ENCODE peak calls at places on chromosomes 1 and 21, in six cellular contexts. One of them, this sample, is unnamed.

GRCh38 chr21:35932232-35932911 is 128.0 kb downstream of the SETD4 start:
- DNase-seq in GM23248: peak; percentile 91
- DNase-seq in PC-3: peak; percentile 90
- DNase-seq in hepatocyte: peak; percentile 79
- DNase-seq in SK-N-SH: no peak
- DNase-seq in HCT116: peak; percentile 91
- DNase-seq in this sample: peak; percentile 87

GRCh38 chr21:36723371-36723881 is 24.5 kb downstream of the SIM2 start:
- DNase-seq in GM23248: no peak
- DNase-seq in PC-3: no peak
- DNase-seq in hepatocyte: no peak
- DNase-seq in SK-N-SH: no peak
- DNase-seq in HCT116: no peak
- DNase-seq in this sample: no peak

GRCh38 chr21:46286668-46286982 is 483 bp downstream of the YBEY start:
- DNase-seq in GM23248: no peak
- DNase-seq in PC-3: no peak
- DNase-seq in hepatocyte: no peak
- DNase-seq in SK-N-SH: no peak
- DNase-seq in HCT116: no peak
- DNase-seq in this sample: no peak

GRCh38 chr1:32333251-32333963 is 2.6 kb downstream of the MARCKSL1 start:
- DNase-seq in GM23248: no peak
- DNase-seq in PC-3: no peak
- DNase-seq in hepatocyte: no peak
- DNase-seq in SK-N-SH: no peak
- DNase-seq in HCT116: no peak
- DNase-seq in this sample: peak; percentile 45

GRCh38 chr1:7334475-7335035 is 436.5 kb upstream of the VAMP3 start:
- DNase-seq in GM23248: peak; percentile 62
- DNase-seq in PC-3: no peak
- DNase-seq in hepatocyte: peak; percentile 22
- DNase-seq in SK-N-SH: peak; percentile 80
- DNase-seq in HCT116: no peak
- DNase-seq in this sample: no peak

GRCh38 chr1:58156124-58156468 is 390.4 kb downstream of the OMA1 start:
- DNase-seq in GM23248: no peak
- DNase-seq in PC-3: no peak
- DNase-seq in hepatocyte: no peak
- DNase-seq in SK-N-SH: no peak
- DNase-seq in HCT116: no peak
- DNase-seq in this sample: no peak

GRCh38 chr1:118360817-118361216 is 175.8 kb upstream of the SPAG17 start:
- DNase-seq in GM23248: peak; percentile 70
- DNase-seq in PC-3: peak; percentile 85
- DNase-seq in hepatocyte: no peak
- DNase-seq in SK-N-SH: no peak
- DNase-seq in HCT116: no peak
- DNase-seq in this sample: no peak

GRCh38 chr1:239805888-239806772 is 285.6 kb upstream of the FMN2 start:
- DNase-seq in GM23248: no peak
- DNase-seq in PC-3: no peak
- DNase-seq in hepatocyte: no peak
- DNase-seq in SK-N-SH: peak; percentile 57
- DNase-seq in HCT116: no peak
- DNase-seq in this sample: no peak

GRCh38 chr1:190497561-190497960 is 19.9 kb upstream of the BRINP3 start:
- DNase-seq in GM23248: no peak
- DNase-seq in PC-3: no peak
- DNase-seq in hepatocyte: no peak
- DNase-seq in SK-N-SH: no peak
- DNase-seq in HCT116: no peak
- DNase-seq in this sample: no peak

GRCh38 chr1:44681905-44682900 is 7.7 kb downstream of the ARMH1 start:
- DNase-seq in GM23248: no peak
- DNase-seq in PC-3: no peak
- DNase-seq in hepatocyte: no peak
- DNase-seq in SK-N-SH: no peak
- DNase-seq in HCT116: no peak
- DNase-seq in this sample: no peak

GRCh38 chr1:109805486-109806180 is 41.9 kb upstream of the EPS8L3 start:
- DNase-seq in GM23248: no peak
- DNase-seq in PC-3: no peak
- DNase-seq in hepatocyte: no peak
- DNase-seq in SK-N-SH: no peak
- DNase-seq in HCT116: no peak
- DNase-seq in this sample: no peak

GRCh38 chr1:241532173-241532553 is at the start of gene KMO:
- DNase-seq in GM23248: peak; percentile 54
- DNase-seq in PC-3: peak; percentile 57
- DNase-seq in hepatocyte: peak; percentile 23
- DNase-seq in SK-N-SH: no peak
- DNase-seq in HCT116: no peak
- DNase-seq in this sample: no peak

GRCh38 chr1:246785536-246786111 is 61.4 kb downstream of the SCCPDH start:
- DNase-seq in GM23248: no peak
- DNase-seq in PC-3: no peak
- DNase-seq in hepatocyte: no peak
- DNase-seq in SK-N-SH: no peak
- DNase-seq in HCT116: no peak
- DNase-seq in this sample: no peak

GRCh38 chr1:29785554-29785953 is 549.2 kb downstream of the PTPRU start:
- DNase-seq in GM23248: no peak
- DNase-seq in PC-3: no peak
- DNase-seq in hepatocyte: no peak
- DNase-seq in SK-N-SH: peak; percentile 4
- DNase-seq in HCT116: no peak
- DNase-seq in this sample: no peak

GRCh38 chr1:203274603-203275381 is 30.5 kb upstream of the BTG2 start:
- DNase-seq in GM23248: peak; percentile 65
- DNase-seq in PC-3: no peak
- DNase-seq in hepatocyte: peak; percentile 30
- DNase-seq in SK-N-SH: no peak
- DNase-seq in HCT116: no peak
- DNase-seq in this sample: no peak

GRCh38 chr1:3222042-3222692 is 153.2 kb downstream of the PRDM16 start:
- DNase-seq in GM23248: no peak
- DNase-seq in PC-3: no peak
- DNase-seq in hepatocyte: peak; percentile 90
- DNase-seq in SK-N-SH: no peak
- DNase-seq in HCT116: no peak
- DNase-seq in this sample: no peak

GRCh38 chr1:171188388-171189266 is 3.5 kb downstream of the FMO2 start:
- DNase-seq in GM23248: peak; percentile 74
- DNase-seq in PC-3: peak; percentile 85
- DNase-seq in hepatocyte: peak; percentile 73
- DNase-seq in SK-N-SH: peak; percentile 47
- DNase-seq in HCT116: peak; percentile 24
- DNase-seq in this sample: peak; percentile 73

GRCh38 chr1:202234331-202235002 is 40.9 kb downstream of the LGR6 start:
- DNase-seq in GM23248: peak; percentile 31
- DNase-seq in PC-3: no peak
- DNase-seq in hepatocyte: no peak
- DNase-seq in SK-N-SH: no peak
- DNase-seq in HCT116: no peak
- DNase-seq in this sample: no peak

GRCh38 chr1:56171670-56172069 is 407.7 kb downstream of the PLPP3 start:
- DNase-seq in GM23248: no peak
- DNase-seq in PC-3: no peak
- DNase-seq in hepatocyte: no peak
- DNase-seq in SK-N-SH: no peak
- DNase-seq in HCT116: no peak
- DNase-seq in this sample: no peak

GRCh38 chr1:5753431-5754078 is 238.7 kb downstream of the NPHP4 start:
- DNase-seq in GM23248: no peak
- DNase-seq in PC-3: no peak
- DNase-seq in hepatocyte: no peak
- DNase-seq in SK-N-SH: no peak
- DNase-seq in HCT116: no peak
- DNase-seq in this sample: no peak

GRCh38 chr1:246037832-246038231 is 469.2 kb downstream of the SMYD3 start:
- DNase-seq in GM23248: no peak
- DNase-seq in PC-3: no peak
- DNase-seq in hepatocyte: no peak
- DNase-seq in SK-N-SH: no peak
- DNase-seq in HCT116: no peak
- DNase-seq in this sample: no peak

GRCh38 chr1:56125316-56125715 is 454.0 kb downstream of the PLPP3 start:
- DNase-seq in GM23248: no peak
- DNase-seq in PC-3: peak; percentile 66
- DNase-seq in hepatocyte: no peak
- DNase-seq in SK-N-SH: no peak
- DNase-seq in HCT116: no peak
- DNase-seq in this sample: no peak

DNA sequence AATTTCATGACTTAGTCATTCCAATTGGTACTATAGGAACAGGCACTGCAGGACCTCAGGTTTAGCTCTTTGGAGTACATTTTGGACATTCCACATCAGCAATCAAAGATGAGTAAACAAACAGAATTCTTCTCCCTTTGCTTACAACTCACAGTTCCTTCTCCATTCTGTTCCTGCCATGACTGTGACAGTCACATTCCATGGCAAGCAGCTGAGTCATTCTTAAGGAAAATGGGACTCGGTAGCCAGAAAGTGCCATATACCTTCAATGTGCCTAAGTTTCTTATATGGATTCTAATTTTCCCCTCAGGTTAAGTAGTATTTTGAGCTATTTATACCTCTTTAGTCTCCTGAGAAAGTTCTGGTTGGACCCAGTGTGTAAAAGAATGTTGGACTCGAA is 25.6 kb downstream of the CRCT1 start:
- DNase-seq in GM23248: no peak
- DNase-seq in PC-3: no peak
- DNase-seq in hepatocyte: no peak
- DNase-seq in SK-N-SH: no peak
- DNase-seq in HCT116: no peak
- DNase-seq in this sample: no peak
- H3K9me2 ChIP-seq in GM23248: no peaks in the 10 kb centered on the region
- H3K9me2 ChIP-seq in PC-3: no peaks in the 10 kb centered on the region
- H3K9me2 ChIP-seq in hepatocyte: no peaks in the 10 kb centered on the region
- H3K9me2 ChIP-seq in SK-N-SH: no peaks in the 10 kb centered on the region
- H3K9me2 ChIP-seq in HCT116: no peaks in the 10 kb centered on the region
- H3K9me2 ChIP-seq in this sample: no peaks in the 10 kb centered on the region

DNA sequence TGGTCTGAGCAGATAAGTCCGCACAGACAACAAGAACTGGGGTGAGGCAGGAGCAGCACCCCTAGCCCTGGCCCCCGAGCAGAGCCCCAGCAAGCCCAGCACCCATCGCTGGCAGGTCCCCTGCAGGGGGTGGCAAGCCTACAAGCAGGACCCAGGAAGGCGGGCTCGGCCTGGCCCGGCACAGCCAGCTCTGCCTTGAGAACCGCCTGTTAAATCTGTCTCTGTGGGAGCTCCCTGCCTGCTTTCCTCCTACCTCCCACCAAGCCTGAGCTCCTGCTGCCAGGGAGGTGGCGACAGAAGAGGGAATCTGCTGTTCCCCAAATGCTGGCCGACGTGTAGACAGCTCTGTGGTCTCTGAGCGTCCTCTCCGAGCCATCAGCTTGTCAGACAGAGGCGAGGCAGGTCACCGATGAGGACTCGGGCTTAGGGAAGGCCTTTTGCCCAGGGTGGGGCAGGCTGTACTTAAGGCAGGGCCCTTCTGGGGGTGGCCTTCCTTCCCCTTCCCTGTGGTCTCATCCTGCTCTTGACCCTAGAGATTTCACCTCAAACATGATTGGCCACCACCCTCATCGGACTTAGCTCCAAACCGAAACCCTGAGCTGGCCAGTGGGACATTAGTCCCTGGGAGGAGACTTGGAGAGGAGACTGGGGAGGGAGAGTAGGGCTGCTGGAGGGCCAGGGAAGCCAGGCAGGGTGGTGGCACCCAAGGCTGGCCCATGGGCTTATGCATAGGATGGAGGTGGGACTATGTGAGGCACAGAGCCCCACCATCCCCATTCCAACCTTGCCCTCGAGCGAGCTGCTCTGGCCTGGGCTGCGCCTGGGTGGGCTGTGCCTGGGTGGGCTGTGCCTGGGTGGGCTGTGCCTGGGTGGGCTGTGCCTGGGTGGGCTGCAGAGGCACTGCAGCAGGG is 7.7 kb downstream of the SELENON start:
- DNase-seq in GM23248: no peak
- DNase-seq in PC-3: no peak
- DNase-seq in hepatocyte: no peak
- DNase-seq in SK-N-SH: no peak
- DNase-seq in HCT116: no peak
- DNase-seq in this sample: no peak
- H3K4me2 ChIP-seq in GM23248: no peak overlapping the region
- H3K4me2 ChIP-seq in PC-3: no peak overlapping the region
- H3K4me2 ChIP-seq in hepatocyte: no peak overlapping the region
- H3K4me2 ChIP-seq in SK-N-SH: no peak overlapping the region
- H3K4me2 ChIP-seq in HCT116: no peak overlapping the region
- H3K4me2 ChIP-seq in this sample: no peak overlapping the region

GRCh38 chr1:205769641-205770365 is 5.5 kb downstream of the RAB29 start:
- DNase-seq in GM23248: peak; percentile 10
- DNase-seq in PC-3: no peak
- DNase-seq in hepatocyte: no peak
- DNase-seq in SK-N-SH: no peak
- DNase-seq in HCT116: no peak
- DNase-seq in this sample: no peak

GRCh38 chr1:205764578-205764977 is 10.7 kb downstream of the RAB29 start:
- DNase-seq in GM23248: no peak
- DNase-seq in PC-3: no peak
- DNase-seq in hepatocyte: no peak
- DNase-seq in SK-N-SH: no peak
- DNase-seq in HCT116: no peak
- DNase-seq in this sample: no peak

GRCh38 chr1:205766038-205766437 is 9.2 kb downstream of the RAB29 start:
- DNase-seq in GM23248: peak; percentile 37
- DNase-seq in PC-3: peak; percentile 59
- DNase-seq in hepatocyte: no peak
- DNase-seq in SK-N-SH: no peak
- DNase-seq in HCT116: no peak
- DNase-seq in this sample: no peak

GRCh38 chr1:205766570-205766969 is 8.7 kb downstream of the RAB29 start:
- DNase-seq in GM23248: no peak
- DNase-seq in PC-3: no peak
- DNase-seq in hepatocyte: no peak
- DNase-seq in SK-N-SH: no peak
- DNase-seq in HCT116: no peak
- DNase-seq in this sample: no peak

GRCh38 chr1:205767248-205767647 is 8.0 kb downstream of the RAB29 start:
- DNase-seq in GM23248: no peak
- DNase-seq in PC-3: no peak
- DNase-seq in hepatocyte: no peak
- DNase-seq in SK-N-SH: no peak
- DNase-seq in HCT116: no peak
- DNase-seq in this sample: no peak
- H3K9me2 ChIP-seq in GM23248: no peaks in the 10 kb centered on the region
- H3K9me2 ChIP-seq in PC-3: no peaks in the 10 kb centered on the region
- H3K9me2 ChIP-seq in hepatocyte: no peaks in the 10 kb centered on the region
- H3K9me2 ChIP-seq in SK-N-SH: no peaks in the 10 kb centered on the region
- H3K9me2 ChIP-seq in HCT116: no peaks in the 10 kb centered on the region
- H3K9me2 ChIP-seq in this sample: no peaks in the 10 kb centered on the region

DNA sequence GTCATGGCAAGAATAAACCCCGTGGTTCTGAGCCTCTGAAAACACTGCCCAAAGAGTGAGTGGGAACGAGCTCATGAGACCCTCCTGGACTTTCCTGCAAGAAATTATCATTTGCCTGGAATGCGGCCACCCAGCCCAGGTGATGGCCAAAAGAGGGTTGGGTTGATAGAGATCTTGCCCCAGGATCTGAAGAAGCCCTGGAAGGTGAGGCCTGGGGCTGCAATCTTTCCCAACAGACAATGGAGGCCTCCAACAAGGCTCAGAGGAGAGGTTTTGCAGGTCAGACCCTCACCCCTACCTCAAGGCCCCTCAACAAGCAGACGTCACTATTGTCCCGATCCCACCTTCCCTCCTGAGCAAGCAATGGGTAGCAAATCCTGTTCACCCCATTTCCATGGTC is 106.0 kb upstream of the SOD1 start:
- DNase-seq in GM23248: no peak
- DNase-seq in PC-3: no peak
- DNase-seq in hepatocyte: no peak
- DNase-seq in SK-N-SH: no peak
- DNase-seq in HCT116: no peak
- DNase-seq in this sample: no peak
- H3K4me2 ChIP-seq in GM23248: no peak overlapping the region
- H3K4me2 ChIP-seq in PC-3: no peak overlapping the region
- H3K4me2 ChIP-seq in hepatocyte: no peak overlapping the region
- H3K4me2 ChIP-seq in SK-N-SH: no peak overlapping the region
- H3K4me2 ChIP-seq in HCT116: peak overlapping the region; percentile 71
- H3K4me2 ChIP-seq in this sample: peak overlapping the region; percentile 80